ENCODE peak calls at places on chromosomes 5 and 9, in five cellular contexts. A is stimulated activated CD8-positive, alpha-beta memory T cell treated with anti-CD3 and anti-CD28 coated beads, Interleukin-2, amount 100 ng/mL, for 1 hour; O is myocyte; E is HTR-8/SVneo; S is stromal cell of bone marrow. R is an unnamed sample.

GRCh38 chr5:34412769-34413168 is 243.4 kb upstream of the RAI14 start:
- DNase-seq in A (no peak), O (no peak), E (no peak), S (no peak), R (no peak)

GRCh38 chr5:157387683-157388093 is 72.3 kb upstream of the NIPAL4 start:
- DNase-seq in A (no peak), O (peak; percentile 96), E (peak; percentile 48), S (peak; percentile 98), R (no peak)

GRCh38 chr9:93184439-93185221 is 691 bp downstream of the WNK2 start:
- DNase-seq in A (no peak), O (no peak), E (no peak), S (no peak), R (peak; percentile 68)

GRCh38 chr9:32292611-32293010 is 91.8 kb upstream of the ACO1 start:
- DNase-seq in A (no peak), O (peak; percentile 30), E (no peak), S (peak; percentile 17), R (no peak)

GRCh38 chr5:3007577-3007976 is 256.1 kb upstream of the IRX2 start:
- DNase-seq in A (no peak), O (no peak), E (no peak), S (no peak), R (no peak)

GRCh38 chr9:100352201-100352726 is 478 bp downstream of the TEX10 start:
- DNase-seq in A (no peak), O (peak; percentile 28), E (peak; percentile 18), S (no peak), R (peak; percentile 67)

GRCh38 chr9:37034320-37034937 is 361 bp upstream of the PAX5 start:
- DNase-seq in A (no peak), O (peak; percentile 6), E (no peak), S (no peak), R (no peak)

GRCh38 chr9:98333703-98334582 is 78.5 kb upstream of the TBC1D2 start:
- DNase-seq in A (no peak), O (peak; percentile 67), E (no peak), S (peak; percentile 60), R (no peak)

GRCh38 chr5:92574023-92574422 is 1007.0 kb downstream of the NR2F1-AS1 start:
- DNase-seq in A (no peak), O (no peak), E (no peak), S (no peak), R (no peak)

GRCh38 chr5:59193616-59194319 is 610.9 kb downstream of the RAB3C start:
- DNase-seq in A (no peak), O (peak; percentile 82), E (peak; percentile 43), S (peak; percentile 92), R (no peak)

GRCh38 chr9:97109194-97109811 is 70.4 kb upstream of the CTSV start:
- DNase-seq in A (no peak), O (peak; percentile 62), E (peak; percentile 9), S (no peak), R (no peak)

GRCh38 chr5:71684309-71684708 is 34.8 kb upstream of the CARTPT start:
- DNase-seq in A (no peak), O (no peak), E (no peak), S (no peak), R (no peak)

GRCh38 chr5:128644863-128645262 is 106.8 kb upstream of the FBN2 start:
- DNase-seq in A (no peak), O (peak; percentile 25), E (peak; percentile 10), S (no peak), R (no peak)

GRCh38 chr9:126854734-126855133 is 5.7 kb upstream of the ZBTB34 start:
- DNase-seq in A (no peak), O (no peak), E (no peak), S (no peak), R (no peak)

GRCh38 chr9:92115977-92116285 is 718 bp upstream of the SPTLC1 start:
- DNase-seq in A (no peak), O (no peak), E (no peak), S (no peak), R (no peak)

GRCh38 chr9:93009337-93010015 is 49.0 kb upstream of the SUSD3 start:
- DNase-seq in A (no peak), O (no peak), E (no peak), S (no peak), R (no peak)

GRCh38 chr5:73418244-73418691 is 30.3 kb downstream of the FOXD1 start:
- DNase-seq in A (no peak), O (peak; percentile 65), E (no peak), S (no peak), R (no peak)

GRCh38 chr9:70477146-70477745 is 62.8 kb upstream of the KLF9 start:
- DNase-seq in A (no peak), O (peak; percentile 68), E (no peak), S (no peak), R (no peak)

GRCh38 chr5:142777858-142778257 is 7.7 kb downstream of the ARHGAP26 start:
- DNase-seq in A (no peak), O (peak; percentile 80), E (no peak), S (no peak), R (no peak)

GRCh38 chr5:119287547-119288073 is 68.2 kb upstream of the TNFAIP8 start:
- DNase-seq in A (no peak), O (no peak), E (no peak), S (no peak), R (no peak)

GRCh38 chr5:154410786-154411185 is 35.0 kb upstream of the SAP30L start:
- DNase-seq in A (no peak), O (no peak), E (no peak), S (no peak), R (no peak)

GRCh38 chr9:126240835-126241234 is 85.8 kb upstream of the MVB12B start:
- DNase-seq in A (no peak), O (no peak), E (no peak), S (no peak), R (no peak)

GRCh38 chr5:149213264-149213663 is 58.4 kb upstream of the AFAP1L1 start:
- DNase-seq in A (no peak), O (no peak), E (no peak), S (no peak), R (no peak)

R was measured in Right ventricle myocardium inferior.